ENCODE peak calls at places on chromosomes 16 and 17, in eight cellular contexts. Y is activated CD8-positive, alpha-beta T cell treated with anti-CD3 and anti-CD28 coated beads for 36 hours; W is mesothelial cell of epicardium; I is dorsolateral prefrontal cortex; C is lower lobe of right lung; O is HepG2; G is body of pancreas; B is AG10803. K is an unnamed sample.

GRCh38 chr17:539766-540165 is 174.9 kb downstream of the VPS53 start:
- DNase-seq in Y (no peak), W (no peak), I (no peak), C (no peak), O (no peak), G (no peak), B (no peak), K (no peak)

GRCh38 chr16:71515026-71515425 is 11.2 kb upstream of the CHST4 start:
- DNase-seq in Y (no peak), W (no peak), I (no peak), C (no peak), O (no peak), G (peak), B (no peak), K (no peak)

GRCh38 chr16:381788-382717 is at the start of gene PGAP6:
- DNase-seq in Y (peak), W (peak), I (peak), C (peak), O (no peak), G (peak), B (peak), K (peak)

GRCh38 chr17:48552453-48553189 is 7.7 kb upstream of the HOXB2 start:
- DNase-seq in Y (no peak), W (no peak), I (no peak), C (no peak), O (no peak), G (no peak), B (no peak), K (no peak)

GRCh38 chr16:16137110-16137509 is 86.2 kb downstream of the ABCC6 start:
- DNase-seq in Y (no peak), W (no peak), I (no peak), C (no peak), O (no peak), G (no peak), B (peak), K (no peak)

GRCh38 chr16:84785843-84786538 is 33.8 kb upstream of the CRISPLD2 start:
- DNase-seq in Y (no peak), W (peak), I (peak), C (no peak), O (peak), G (peak), B (peak), K (no peak)

GRCh38 chr17:78789663-78790181 is 7.6 kb upstream of the CYTH1 start:
- DNase-seq in Y (peak), W (no peak), I (peak), C (peak), O (no peak), G (peak), B (peak), K (no peak)

GRCh38 chr16:27273670-27274522 is 5.3 kb upstream of the NSMCE1 start:
- DNase-seq in Y (peak), W (no peak), I (no peak), C (no peak), O (peak), G (no peak), B (no peak), K (no peak)

GRCh38 chr17:14299261-14300093 is 1.4 kb upstream of the HS3ST3B1 start:
- DNase-seq in Y (peak), W (no peak), I (no peak), C (peak), O (peak), G (peak), B (peak), K (no peak)

GRCh38 chr16:85557083-85557975 is 55.8 kb upstream of the GSE1 start:
- DNase-seq in Y (peak), W (no peak), I (no peak), C (no peak), O (peak), G (peak), B (no peak), K (peak)

GRCh38 chr16:73746554-73746953 is 550.1 kb upstream of the PSMD7 start:
- DNase-seq in Y (no peak), W (no peak), I (no peak), C (no peak), O (no peak), G (no peak), B (no peak), K (peak)

GRCh38 chr17:4220655-4221054 is 43.1 kb downstream of the ANKFY1 start:
- DNase-seq in Y (no peak), W (no peak), I (no peak), C (no peak), O (no peak), G (no peak), B (peak), K (no peak)

GRCh38 chr16:67163164-67163902 is 1.2 kb upstream of the HSF4 start:
- DNase-seq in Y (peak), W (no peak), I (peak), C (no peak), O (no peak), G (no peak), B (peak), K (peak)

GRCh38 chr17:15452746-15453145 is 14.7 kb downstream of the CDRT4 start:
- DNase-seq in Y (no peak), W (no peak), I (no peak), C (no peak), O (no peak), G (no peak), B (peak), K (no peak)

GRCh38 chr17:66960623-66961022 is 3.9 kb upstream of the CACNG4 start:
- DNase-seq in Y (no peak), W (no peak), I (no peak), C (no peak), O (no peak), G (no peak), B (no peak), K (no peak)

GRCh38 chr16:20884240-20884556 is 16.0 kb downstream of the DCUN1D3 start:
- DNase-seq in Y (peak), W (no peak), I (no peak), C (no peak), O (peak), G (no peak), B (peak), K (no peak)

GRCh38 chr16:82748026-82748425 is 121.3 kb downstream of the CDH13 start:
- DNase-seq in Y (no peak), W (no peak), I (no peak), C (no peak), O (no peak), G (peak), B (peak), K (no peak)

GRCh38 chr16:87033541-87034300 is 283.5 kb downstream of the C16orf95 start:
- DNase-seq in Y (no peak), W (no peak), I (no peak), C (no peak), O (no peak), G (no peak), B (no peak), K (no peak)

GRCh38 chr17:57861737-57862409 is 12.0 kb upstream of the MRPS23 start:
- DNase-seq in Y (no peak), W (no peak), I (peak), C (peak), O (peak), G (peak), B (peak), K (no peak)

GRCh38 chr17:30222741-30223175 is 12.7 kb downstream of the SLC6A4 start:
- DNase-seq in Y (no peak), W (no peak), I (no peak), C (no peak), O (peak), G (no peak), B (no peak), K (no peak)

GRCh38 chr17:37031493-37032083 is 82.8 kb downstream of the AATF start:
- DNase-seq in Y (no peak), W (no peak), I (no peak), C (no peak), O (no peak), G (no peak), B (no peak), K (no peak)

GRCh38 chr17:14471052-14471451 is 170.2 kb downstream of the HS3ST3B1 start:
- DNase-seq in Y (no peak), W (no peak), I (no peak), C (no peak), O (peak), G (no peak), B (peak), K (no peak)

DNA sequence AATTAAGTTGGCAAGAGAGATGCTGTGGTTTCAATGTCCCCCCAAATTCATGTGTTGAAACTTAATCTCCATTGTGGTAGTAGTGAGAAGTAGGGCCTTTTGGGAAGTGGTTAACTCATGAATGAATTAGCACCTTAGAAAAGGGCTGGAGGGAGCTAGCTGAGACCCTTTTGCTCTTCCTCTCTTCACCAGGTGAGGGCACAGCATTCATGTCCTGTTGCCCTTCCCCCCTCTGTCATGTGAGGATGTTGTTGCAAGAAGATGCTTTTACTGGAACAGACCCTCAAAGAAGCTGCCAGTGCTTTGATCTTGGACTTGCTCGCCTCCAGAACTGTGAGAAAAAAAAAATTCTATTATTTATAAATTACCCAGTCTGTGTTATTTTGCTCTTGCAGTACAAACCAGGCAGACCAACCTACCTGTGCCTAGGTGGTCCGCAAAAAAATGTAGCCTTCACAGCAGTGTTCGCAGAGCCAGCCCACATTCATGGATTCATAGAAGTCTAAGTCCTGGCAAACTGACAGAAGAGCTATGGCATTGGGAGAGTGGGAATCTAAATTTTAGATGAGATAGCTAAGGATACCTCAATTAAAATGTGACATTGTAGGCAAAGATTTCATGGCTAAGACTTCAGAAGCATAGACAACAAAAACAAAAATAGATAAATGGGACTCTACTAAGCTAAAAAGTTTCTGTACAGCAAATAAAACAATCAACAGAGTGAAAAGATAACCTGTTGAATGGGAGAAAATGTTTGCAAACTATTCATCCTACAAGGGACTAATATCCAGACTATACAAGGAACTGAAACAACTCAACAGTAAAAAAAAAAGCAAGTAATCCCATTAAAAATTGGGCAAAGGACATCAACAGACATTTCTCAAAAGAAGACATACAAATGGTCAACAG is 32.0 kb upstream of the ABCA5 start:
- DNase-seq in Y (peak), W (no peak), I (no peak), C (no peak), O (peak), G (no peak), B (no peak), K (peak)
- TF ChIP-seq CTCF in Y (peak), W (no peak), I (no peak), C (no peak), O (peak), G (no peak), B (no peak), K (peak)

GRCh38 chr16:89705006-89705405 is 3.5 kb upstream of the SPATA2L start:
- DNase-seq in Y (no peak), W (no peak), I (no peak), C (no peak), O (no peak), G (no peak), B (no peak), K (no peak)
- TF ChIP-seq CTCF in Y (no peak), W (no peak), I (no peak), C (no peak), O (no peak), G (no peak), B (no peak), K (no peak)

DNA sequence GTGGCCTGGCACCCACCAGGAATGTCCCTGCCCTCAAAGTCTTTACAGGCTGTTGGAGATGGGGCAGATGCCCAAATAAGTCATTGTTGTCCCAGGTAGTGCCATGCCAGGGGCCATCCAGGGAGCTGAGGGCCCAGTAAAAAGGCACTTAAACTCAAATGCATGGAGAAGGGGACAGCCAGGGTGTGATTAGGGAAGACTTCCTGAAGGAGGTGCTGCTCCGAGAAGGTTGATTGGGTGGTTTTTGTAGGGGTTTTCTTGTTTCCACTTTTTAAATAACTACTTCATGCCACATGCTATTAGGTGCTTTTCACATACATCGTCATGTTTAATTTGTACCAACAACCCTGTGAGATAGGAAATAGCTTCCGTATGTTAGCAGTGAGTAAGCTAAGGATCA is 66.9 kb downstream of the RAI1 start:
- DNase-seq in Y (no peak), W (no peak), I (no peak), C (no peak), O (no peak), G (no peak), B (no peak), K (peak)
- TF ChIP-seq CTCF in Y (no peak), W (no peak), I (no peak), C (no peak), O (no peak), G (no peak), B (peak), K (peak)

DNA sequence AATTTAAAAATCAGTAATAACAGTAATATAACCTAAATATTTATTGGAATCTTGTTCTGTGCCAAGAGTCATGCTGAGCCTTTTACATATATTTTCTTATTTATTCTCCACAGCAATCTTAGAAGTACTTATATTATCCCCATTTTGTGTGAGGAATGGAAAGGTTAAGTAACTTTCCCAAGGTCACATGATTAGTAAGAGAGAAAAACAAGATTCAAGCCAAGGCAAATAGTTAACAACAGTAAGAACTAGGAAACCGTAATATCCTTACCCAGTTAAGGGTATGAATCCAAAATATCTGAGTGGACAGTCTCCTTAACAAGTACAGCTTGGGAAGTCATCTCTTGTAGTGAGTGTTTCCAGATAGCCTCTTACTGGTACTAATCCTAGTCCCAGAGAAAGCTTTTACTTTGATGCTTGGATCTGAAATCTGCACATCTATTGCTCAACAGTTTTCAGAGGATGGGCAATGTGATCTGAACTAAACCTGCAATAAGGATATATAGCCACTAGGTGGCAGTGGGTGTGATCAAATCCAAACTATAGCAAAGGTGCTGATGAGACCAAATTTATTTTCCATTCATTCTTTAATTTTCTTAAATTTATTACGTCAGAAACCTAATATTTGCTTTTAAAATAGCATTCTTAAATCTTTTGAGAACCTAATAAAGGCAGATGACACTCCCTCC is 23.3 kb downstream of the SHISA6 start:
- DNase-seq in Y (no peak), W (no peak), I (no peak), C (no peak), O (peak), G (no peak), B (no peak), K (peak)
- TF ChIP-seq CTCF in Y (peak), W (peak), I (peak), C (no peak), O (peak), G (peak), B (peak), K (peak)

GRCh38 chr16:50636865-50637374 is 44.2 kb downstream of the SNX20 start:
- DNase-seq in Y (no peak), W (no peak), I (no peak), C (no peak), O (peak), G (no peak), B (no peak), K (no peak)
- TF ChIP-seq CTCF in Y (no peak), W (no peak), I (no peak), C (no peak), O (no peak), G (no peak), B (no peak), K (no peak)

GRCh38 chr16:52069866-52070265 is 477.1 kb downstream of the TOX3 start:
- DNase-seq in Y (no peak), W (no peak), I (no peak), C (no peak), O (peak), G (no peak), B (peak), K (no peak)

GRCh38 chr16:52071101-52071500 is 475.8 kb downstream of the TOX3 start:
- DNase-seq in Y (no peak), W (no peak), I (no peak), C (no peak), O (no peak), G (no peak), B (no peak), K (no peak)

GRCh38 chr16:52066951-52067350 is 480.0 kb downstream of the TOX3 start:
- DNase-seq in Y (no peak), W (no peak), I (no peak), C (no peak), O (no peak), G (no peak), B (no peak), K (no peak)

GRCh38 chr16:52070341-52071057 is 476.4 kb downstream of the TOX3 start:
- DNase-seq in Y (no peak), W (no peak), I (no peak), C (no peak), O (no peak), G (no peak), B (no peak), K (no peak)

GRCh38 chr16:52068447-52069074 is 478.4 kb downstream of the TOX3 start:
- DNase-seq in Y (no peak), W (no peak), I (no peak), C (no peak), O (peak), G (peak), B (peak), K (peak)
- TF ChIP-seq CTCF in Y (no peak), W (no peak), I (peak), C (peak), O (peak), G (peak), B (no peak), K (peak)

GRCh38 chr16:5054876-5055865 is 10.6 kb downstream of the C16orf89 start:
- DNase-seq in Y (no peak), W (no peak), I (no peak), C (peak), O (no peak), G (no peak), B (no peak), K (no peak)

GRCh38 chr16:5058476-5058875 is 7.3 kb downstream of the C16orf89 start:
- DNase-seq in Y (no peak), W (no peak), I (no peak), C (no peak), O (peak), G (no peak), B (no peak), K (no peak)

GRCh38 chr16:5059386-5060072 is 6.2 kb downstream of the C16orf89 start:
- DNase-seq in Y (no peak), W (no peak), I (no peak), C (no peak), O (no peak), G (no peak), B (no peak), K (no peak)

GRCh38 chr16:5060073-5060641 is 5.6 kb downstream of the C16orf89 start:
- DNase-seq in Y (no peak), W (no peak), I (no peak), C (no peak), O (no peak), G (no peak), B (no peak), K (no peak)

DNA sequence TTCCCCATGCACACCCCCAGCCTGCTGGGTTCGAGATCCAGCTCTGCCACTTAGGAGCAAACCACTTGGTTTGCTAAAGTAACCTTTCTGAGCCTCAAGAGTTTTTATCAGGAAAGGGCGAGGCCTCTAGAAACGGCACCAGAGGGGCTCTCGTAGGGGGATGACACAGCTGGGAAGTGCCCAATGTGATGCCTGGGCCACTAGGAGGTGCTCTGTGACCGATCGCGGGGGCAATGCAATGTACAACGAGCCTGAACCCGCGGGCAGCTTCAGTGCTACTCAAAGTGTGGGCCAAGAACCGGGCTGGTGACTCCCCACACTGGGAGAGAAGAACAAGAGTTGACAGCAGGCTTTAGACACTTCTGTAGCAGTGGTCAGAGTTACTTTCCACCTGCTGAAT is 9.4 kb downstream of the C16orf89 start:
- DNase-seq in Y (peak), W (no peak), I (no peak), C (no peak), O (peak), G (no peak), B (no peak), K (peak)
- TF ChIP-seq CTCF in Y (peak), W (no peak), I (no peak), C (peak), O (peak), G (peak), B (peak), K (peak)

GRCh38 chr17:81345211-81346089 is 49.8 kb upstream of the BAHCC1 start:
- DNase-seq in Y (peak), W (no peak), I (peak), C (peak), O (peak), G (peak), B (peak), K (peak)
- TF ChIP-seq CTCF in Y (no peak), W (peak), I (no peak), C (peak), O (peak), G (peak), B (peak), K (peak)